ENCODE peak calls at places on chromosomes 11 and 22, in five cellular contexts. G is AG04450, M is neuronal stem cell, W is breast epithelium, E is tibial artery. R is an unnamed sample.

GRCh38 chr22:39746600-39747262 is 146.8 kb downstream of the ENTHD1 start:
- DNase-seq in G (no peak), M (no peak), W (no peak), E (no peak), R (no peak)

GRCh38 chr22:28341001-28341400 is 338.6 kb downstream of the TTC28 start:
- DNase-seq in G (no peak), M (no peak), W (no peak), E (no peak), R (no peak)

GRCh38 chr22:25334091-25334490 is 114.7 kb downstream of the CRYBB2 start:
- DNase-seq in G (no peak), M (peak; percentile 48), W (no peak), E (no peak), R (no peak)

GRCh38 chr11:10503217-10503616 is 37.8 kb downstream of the RNF141 start:
- DNase-seq in G (no peak), M (no peak), W (no peak), E (no peak), R (no peak)

GRCh38 chr11:64863381-64864060 is 14.9 kb downstream of the EHD1 start:
- DNase-seq in G (no peak), M (no peak), W (no peak), E (no peak), R (no peak)

GRCh38 chr11:13384837-13385417 is 78.1 kb downstream of the BTBD10 start:
- DNase-seq in G (peak; percentile 41), M (peak; percentile 23), W (no peak), E (no peak), R (no peak)

GRCh38 chr11:88171982-88172381 is 3.3 kb downstream of the RAB38 start:
- DNase-seq in G (no peak), M (no peak), W (no peak), E (no peak), R (no peak)

GRCh38 chr11:74437441-74437840 is 29.9 kb downstream of the KCNE3 start:
- DNase-seq in G (no peak), M (no peak), W (no peak), E (no peak), R (no peak)

GRCh38 chr11:90465553-90465952 is 242.7 kb upstream of the CHORDC1 start:
- DNase-seq in G (no peak), M (no peak), W (no peak), E (no peak), R (no peak)

GRCh38 chr11:65558002-65558784 is at the start of gene LTBP3:
- DNase-seq in G (no peak), M (no peak), W (no peak), E (peak; percentile 89), R (no peak)

GRCh38 chr22:20566420-20567260 is 59.2 kb downstream of the MED15 start:
- DNase-seq in G (no peak), M (no peak), W (no peak), E (no peak), R (peak; percentile 58)

GRCh38 chr11:114811971-114812370 is 133.6 kb downstream of the NXPE2 start:
- DNase-seq in G (no peak), M (no peak), W (no peak), E (no peak), R (no peak)

GRCh38 chr11:19089421-19089820 is 27.5 kb upstream of the ZDHHC13 start:
- DNase-seq in G (no peak), M (no peak), W (no peak), E (no peak), R (no peak)

GRCh38 chr11:62340269-62340901 is 3.1 kb downstream of the ASRGL1 start:
- DNase-seq in G (no peak), M (peak; percentile 18), W (no peak), E (peak; percentile 54), R (peak; percentile 36)

GRCh38 chr11:62336949-62337681 is at the start of gene ASRGL1:
- DNase-seq in G (no peak), M (peak; percentile 61), W (peak; percentile 81), E (peak; percentile 74), R (peak; percentile 56)

GRCh38 chr11:62337682-62338181 is 484 bp downstream of the ASRGL1 start:
- DNase-seq in G (no peak), M (peak; percentile 23), W (no peak), E (no peak), R (no peak)

GRCh38 chr11:62333768-62334167 is 3.5 kb upstream of the ASRGL1 start:
- DNase-seq in G (no peak), M (no peak), W (no peak), E (no peak), R (no peak)

GRCh38 chr11:62338218-62338617 is 970 bp downstream of the ASRGL1 start:
- DNase-seq in G (no peak), M (no peak), W (no peak), E (no peak), R (no peak)
- H3K4me3 ChIP-seq in G (no peak overlapping the region), M (peak overlapping the region; percentile 57), W (peak overlapping the region; percentile 84), E (peak overlapping the region; percentile 87), R (peak overlapping the region; percentile 84)

DNA sequence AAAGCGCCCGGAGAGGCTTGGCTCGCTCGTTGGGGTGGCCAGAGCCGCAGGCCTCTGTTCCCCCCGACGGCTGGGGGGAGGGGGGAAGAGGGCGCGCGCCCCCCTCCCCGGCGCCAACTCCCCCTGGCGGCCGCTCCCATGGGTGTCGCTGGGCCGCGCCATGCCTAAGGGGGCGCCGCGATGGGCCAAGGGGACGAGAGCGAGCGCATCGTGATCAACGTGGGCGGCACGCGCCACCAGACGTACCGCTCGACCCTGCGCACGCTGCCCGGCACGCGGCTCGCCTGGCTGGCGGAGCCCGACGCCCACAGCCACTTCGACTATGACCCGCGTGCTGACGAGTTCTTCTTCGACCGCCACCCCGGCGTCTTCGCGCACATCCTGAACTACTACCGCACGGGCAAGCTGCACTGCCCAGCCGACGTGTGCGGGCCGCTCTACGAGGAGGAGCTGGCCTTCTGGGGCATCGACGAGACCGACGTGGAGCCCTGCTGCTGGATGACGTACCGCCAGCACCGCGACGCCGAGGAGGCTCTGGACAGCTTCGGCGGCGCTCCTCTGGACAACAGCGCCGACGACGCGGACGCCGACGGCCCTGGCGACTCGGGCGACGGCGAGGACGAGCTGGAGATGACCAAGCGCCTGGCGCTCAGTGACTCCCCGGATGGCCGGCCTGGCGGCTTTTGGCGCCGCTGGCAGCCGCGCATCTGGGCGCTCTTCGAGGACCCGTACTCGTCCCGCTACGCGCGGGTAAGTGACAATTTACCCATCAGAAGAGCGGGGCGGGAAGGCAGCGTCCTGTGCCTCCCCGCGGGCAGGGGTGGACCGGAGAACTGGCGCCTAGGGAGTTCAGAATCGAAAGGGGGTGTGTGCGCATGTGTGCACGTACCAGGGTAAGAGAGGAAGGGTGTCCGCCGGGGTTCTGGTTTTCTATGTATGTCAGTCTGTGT is 1.5 kb downstream of the KCNC1 start:
- DNase-seq in G (no peak), M (peak; percentile 35), W (peak; percentile 40), E (no peak), R (no peak)
- H3K27me3 ChIP-seq in G (peaks cover 60% of the 10 kb centered on the region), M (peaks cover 21% of the 10 kb centered on the region), W (peaks cover 36% of the 10 kb centered on the region), E (peaks cover 61% of the 10 kb centered on the region), R (peaks cover 8% of the 10 kb centered on the region)

GRCh38 chr11:11592146-11592684 is 29.6 kb downstream of the GALNT18 start:
- DNase-seq in G (no peak), M (no peak), W (no peak), E (no peak), R (no peak)

GRCh38 chr11:11588890-11589289 is 32.9 kb downstream of the GALNT18 start:
- DNase-seq in G (no peak), M (no peak), W (no peak), E (no peak), R (no peak)

GRCh38 chr11:11589385-11589890 is 32.4 kb downstream of the GALNT18 start:
- DNase-seq in G (no peak), M (no peak), W (no peak), E (no peak), R (no peak)

GRCh38 chr11:11598243-11598642 is 23.6 kb downstream of the GALNT18 start:
- DNase-seq in G (no peak), M (no peak), W (no peak), E (no peak), R (no peak)

DNA sequence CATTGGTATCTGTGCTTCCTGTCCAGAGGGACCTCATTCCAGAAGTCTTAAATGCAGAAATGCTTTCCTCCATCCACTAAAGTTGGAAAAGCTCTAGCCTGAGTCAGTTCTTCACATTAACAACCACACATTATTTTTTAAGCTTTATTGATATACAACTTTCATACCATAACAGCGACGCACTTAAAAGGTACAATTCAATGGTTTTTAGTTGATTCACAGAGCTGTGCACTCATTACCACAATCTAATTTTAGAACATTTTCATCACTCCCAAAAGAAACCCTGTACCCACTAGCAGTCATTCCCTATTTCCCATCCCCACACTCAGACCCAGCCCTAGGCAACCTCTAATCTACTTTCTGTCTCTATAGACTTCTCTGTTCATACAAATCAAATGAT is 27.6 kb downstream of the GALNT18 start:
- DNase-seq in G (no peak), M (no peak), W (no peak), E (no peak), R (no peak)
- H3K27ac ChIP-seq in G (no peak overlapping the region), M (no peak overlapping the region), W (no peak overlapping the region), E (no peak overlapping the region), R (no peak overlapping the region)

GRCh38 chr11:62922189-62922589 is 1.0 kb upstream of the CHRM1 start:
- DNase-seq in G (no peak), M (no peak), W (no peak), E (no peak), R (no peak)

GRCh38 chr11:62922653-62923371 is 1.6 kb upstream of the CHRM1 start:
- DNase-seq in G (no peak), M (no peak), W (peak; percentile 48), E (no peak), R (no peak)

GRCh38 chr11:62925308-62925707 is 4.1 kb upstream of the CHRM1 start:
- DNase-seq in G (no peak), M (no peak), W (no peak), E (no peak), R (no peak)

GRCh38 chr11:62921573-62922188 is 518 bp upstream of the CHRM1 start:
- DNase-seq in G (no peak), M (no peak), W (no peak), E (no peak), R (no peak)

GRCh38 chr11:62923634-62924411 is 2.7 kb upstream of the CHRM1 start:
- DNase-seq in G (no peak), M (no peak), W (peak; percentile 51), E (no peak), R (no peak)
- H3K4me3 ChIP-seq in G (peak overlapping the region; percentile 22), M (no peak overlapping the region), W (peak overlapping the region; percentile 58), E (peak overlapping the region; percentile 33), R (peak overlapping the region; percentile 48)

DNA sequence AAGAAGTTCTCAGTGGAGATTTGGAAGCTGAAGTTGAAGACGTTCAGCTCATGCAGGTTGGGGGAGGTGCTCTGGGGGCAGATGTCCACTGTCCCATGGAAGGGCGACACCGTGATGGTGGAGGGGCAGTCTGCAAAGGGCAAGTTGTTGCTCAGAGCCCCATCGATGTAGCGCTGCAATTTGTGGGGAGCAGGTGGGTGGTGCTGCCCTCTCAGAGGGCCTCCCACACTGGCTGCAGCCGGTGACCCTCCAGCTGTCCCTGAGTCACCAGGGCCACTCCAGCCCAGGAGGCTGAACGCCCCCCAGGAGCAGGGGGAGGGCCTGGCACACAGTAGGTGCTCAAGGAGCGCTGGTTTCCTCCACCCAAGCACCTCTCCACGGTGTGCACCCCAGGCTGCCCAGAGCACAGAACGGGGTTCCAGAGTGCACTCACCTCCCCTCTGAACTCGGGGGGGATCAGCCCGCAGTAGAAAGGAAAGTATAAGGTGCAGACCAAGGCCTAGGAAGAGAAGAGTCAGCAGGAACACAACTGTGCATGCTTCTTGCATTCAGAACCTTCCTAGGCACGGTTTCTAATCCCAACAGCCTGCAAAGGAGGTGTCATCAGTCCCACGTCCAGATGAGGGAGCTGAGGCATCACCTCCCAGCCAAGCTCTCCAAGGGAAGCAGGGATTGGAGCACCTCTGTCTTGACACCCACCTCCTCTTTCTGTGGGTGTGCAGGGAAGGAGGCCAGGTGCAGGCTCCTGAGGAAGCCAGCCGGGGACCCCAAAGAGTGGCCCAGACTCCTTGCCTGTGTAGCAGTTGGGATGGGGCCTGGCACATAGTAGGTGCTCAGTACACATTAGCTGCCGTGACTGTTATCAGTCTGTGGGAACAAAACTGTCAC is 2.2 kb downstream of the PNPLA5 start:
- DNase-seq in G (no peak), M (no peak), W (peak; percentile 36), E (no peak), R (no peak)
- H3K27me3 ChIP-seq in G (peaks cover 38% of the 10 kb centered on the region), M (peaks cover 39% of the 10 kb centered on the region), W (peaks cover 76% of the 10 kb centered on the region), E (peaks cover 77% of the 10 kb centered on the region), R (peaks cover 20% of the 10 kb centered on the region)